ENCODE peak calls at places on chromosomes 16 and 17, in six cellular contexts. One of them, this sample, is unnamed.

GRCh38 chr16:30853758-30854157 is 40.1 kb downstream of the BCL7C start:
- DNase-seq in body of pancreas: no peak
- DNase-seq in stimulated activated CD4-positive, alpha-beta T cell treated with anti-CD3 and anti-CD28 coated beads, Interleukin-2, amount 100 ng/mL, for 24 hours: no peak
- DNase-seq in central memory CD4-positive, alpha-beta T cell: no peak
- DNase-seq in ELF-1: no peak
- DNase-seq in GM12864: no peak
- DNase-seq in this sample: no peak

GRCh38 chr17:68707032-68707431 is 105.9 kb upstream of the FAM20A start:
- DNase-seq in stimulated activated CD4-positive, alpha-beta T cell treated with anti-CD3 and anti-CD28 coated beads, Interleukin-2, amount 100 ng/mL, for 24 hours: no peak
- DNase-seq in central memory CD4-positive, alpha-beta T cell: no peak
- DNase-seq in body of pancreas: no peak
- DNase-seq in ELF-1: peak
- DNase-seq in GM12864: no peak
- DNase-seq in this sample: no peak

GRCh38 chr17:17648762-17649161 is 32.5 kb upstream of the RAI1 start:
- DNase-seq in ELF-1: no peak
- DNase-seq in stimulated activated CD4-positive, alpha-beta T cell treated with anti-CD3 and anti-CD28 coated beads, Interleukin-2, amount 100 ng/mL, for 24 hours: no peak
- DNase-seq in body of pancreas: no peak
- DNase-seq in GM12864: no peak
- DNase-seq in central memory CD4-positive, alpha-beta T cell: no peak
- DNase-seq in this sample: no peak

GRCh38 chr16:72092832-72093447 is 480 bp downstream of the TXNL4B start:
- DNase-seq in GM12864: no peak
- DNase-seq in central memory CD4-positive, alpha-beta T cell: no peak
- DNase-seq in ELF-1: peak
- DNase-seq in stimulated activated CD4-positive, alpha-beta T cell treated with anti-CD3 and anti-CD28 coated beads, Interleukin-2, amount 100 ng/mL, for 24 hours: peak
- DNase-seq in body of pancreas: no peak
- DNase-seq in this sample: no peak

GRCh38 chr16:8822403-8822802 is 24.8 kb downstream of the PMM2 start:
- DNase-seq in central memory CD4-positive, alpha-beta T cell: no peak
- DNase-seq in body of pancreas: no peak
- DNase-seq in stimulated activated CD4-positive, alpha-beta T cell treated with anti-CD3 and anti-CD28 coated beads, Interleukin-2, amount 100 ng/mL, for 24 hours: no peak
- DNase-seq in GM12864: no peak
- DNase-seq in ELF-1: no peak
- DNase-seq in this sample: no peak

GRCh38 chr16:27328937-27329336 is 15.2 kb downstream of the IL4R start:
- DNase-seq in GM12864: no peak
- DNase-seq in ELF-1: no peak
- DNase-seq in central memory CD4-positive, alpha-beta T cell: no peak
- DNase-seq in body of pancreas: no peak
- DNase-seq in stimulated activated CD4-positive, alpha-beta T cell treated with anti-CD3 and anti-CD28 coated beads, Interleukin-2, amount 100 ng/mL, for 24 hours: no peak
- DNase-seq in this sample: no peak

GRCh38 chr16:47504599-47504998 is 43.5 kb downstream of the PHKB start:
- DNase-seq in GM12864: no peak
- DNase-seq in stimulated activated CD4-positive, alpha-beta T cell treated with anti-CD3 and anti-CD28 coated beads, Interleukin-2, amount 100 ng/mL, for 24 hours: no peak
- DNase-seq in ELF-1: no peak
- DNase-seq in central memory CD4-positive, alpha-beta T cell: no peak
- DNase-seq in body of pancreas: no peak
- DNase-seq in this sample: no peak

GRCh38 chr17:27323538-27324212 is 29.8 kb downstream of the WSB1 start:
- DNase-seq in GM12864: no peak
- DNase-seq in stimulated activated CD4-positive, alpha-beta T cell treated with anti-CD3 and anti-CD28 coated beads, Interleukin-2, amount 100 ng/mL, for 24 hours: no peak
- DNase-seq in ELF-1: peak
- DNase-seq in central memory CD4-positive, alpha-beta T cell: no peak
- DNase-seq in body of pancreas: peak
- DNase-seq in this sample: peak

GRCh38 chr17:61291457-61292311 is 108.0 kb upstream of the TBX2 start:
- DNase-seq in GM12864: no peak
- DNase-seq in ELF-1: no peak
- DNase-seq in central memory CD4-positive, alpha-beta T cell: no peak
- DNase-seq in body of pancreas: no peak
- DNase-seq in stimulated activated CD4-positive, alpha-beta T cell treated with anti-CD3 and anti-CD28 coated beads, Interleukin-2, amount 100 ng/mL, for 24 hours: no peak
- DNase-seq in this sample: no peak